ENCODE peak calls at places on chromosomes 16 and 17, in four cellular contexts. One of them, this sample, is unnamed.

GRCh38 chr16:15650698-15651161 is 685 bp downstream of the NDE1 start:
- DNase-seq in NCI-H510A: no peak
- DNase-seq in fibroblast of the conjunctiva: no peak
- DNase-seq in D341Med: peak
- DNase-seq in this sample: no peak

GRCh38 chr17:36937961-36938565 is 788 bp downstream of the LHX1 start:
- DNase-seq in D341Med: peak
- DNase-seq in fibroblast of the conjunctiva: no peak
- DNase-seq in NCI-H510A: no peak
- DNase-seq in this sample: no peak

GRCh38 chr17:5430413-5430999 is 8.4 kb downstream of the C1QBP start:
- DNase-seq in NCI-H510A: no peak
- DNase-seq in fibroblast of the conjunctiva: no peak
- DNase-seq in D341Med: no peak
- DNase-seq in this sample: no peak

GRCh38 chr17:17398928-17399926 is 77.6 kb upstream of the MED9 start:
- DNase-seq in D341Med: no peak
- DNase-seq in NCI-H510A: no peak
- DNase-seq in fibroblast of the conjunctiva: no peak
- DNase-seq in this sample: no peak

GRCh38 chr17:17740627-17741237 is 59.5 kb downstream of the RAI1 start:
- DNase-seq in NCI-H510A: no peak
- DNase-seq in fibroblast of the conjunctiva: no peak
- DNase-seq in D341Med: no peak
- DNase-seq in this sample: no peak

GRCh38 chr17:50672831-50673551 is 34.7 kb downstream of the ANKRD40 start:
- DNase-seq in D341Med: peak
- DNase-seq in NCI-H510A: no peak
- DNase-seq in fibroblast of the conjunctiva: no peak
- DNase-seq in this sample: no peak

GRCh38 chr16:17328971-17329370 is 141.8 kb downstream of the XYLT1 start:
- DNase-seq in fibroblast of the conjunctiva: peak
- DNase-seq in D341Med: no peak
- DNase-seq in NCI-H510A: peak
- DNase-seq in this sample: no peak

GRCh38 chr17:13428611-13429042 is 173.1 kb downstream of the HS3ST3A1 start:
- DNase-seq in fibroblast of the conjunctiva: no peak
- DNase-seq in D341Med: no peak
- DNase-seq in NCI-H510A: no peak
- DNase-seq in this sample: no peak

GRCh38 chr16:69031877-69032301 is 73.6 kb upstream of the HAS3 start:
- DNase-seq in D341Med: no peak
- DNase-seq in NCI-H510A: no peak
- DNase-seq in fibroblast of the conjunctiva: no peak
- DNase-seq in this sample: no peak

GRCh38 chr16:27701381-27701780 is 151.4 kb downstream of the KATNIP start:
- DNase-seq in D341Med: no peak
- DNase-seq in NCI-H510A: no peak
- DNase-seq in fibroblast of the conjunctiva: no peak
- DNase-seq in this sample: no peak

GRCh38 chr16:69166946-69167930 is 19.7 kb upstream of the SNTB2 start:
- DNase-seq in NCI-H510A: no peak
- DNase-seq in fibroblast of the conjunctiva: no peak
- DNase-seq in D341Med: no peak
- DNase-seq in this sample: no peak

This sample was measured in AG04450.